ENCODE peak calls at places on chromosome 15, in ten cellular contexts. N is esophagus muscularis mucosa, L is GM23338, G is stomach, Z is breast epithelium, D is K562, W is transverse colon, M is GM12878, F is endothelial cell of umbilical vein, X is GM12891. A is an unnamed sample.

GRCh38 chr15:89647191-89647851 is 7.9 kb downstream of the KIF7 start:
- DNase-seq in N (no peak), L (peak), G (peak), Z (peak), D (peak), W (peak), M (no peak), F (peak), X (peak), A (peak)

GRCh38 chr15:61049934-61050333 is 179.2 kb downstream of the RORA start:
- DNase-seq in N (no peak), L (no peak), G (peak), Z (no peak), D (no peak), W (no peak), M (peak), F (no peak), X (no peak), A (no peak)

GRCh38 chr15:53910852-53911251 is 67.4 kb upstream of the UNC13C start:
- DNase-seq in N (no peak), L (no peak), G (peak), Z (no peak), D (no peak), W (no peak), M (no peak), F (no peak), X (no peak), A (no peak)

GRCh38 chr15:48571510-48571909 is 74.0 kb downstream of the FBN1 start:
- DNase-seq in N (no peak), L (no peak), G (no peak), Z (no peak), D (no peak), W (no peak), M (no peak), F (no peak), X (no peak), A (no peak)

GRCh38 chr15:100694381-100695012 is 92.1 kb downstream of the ASB7 start:
- DNase-seq in N (peak), L (no peak), G (no peak), Z (no peak), D (no peak), W (no peak), M (no peak), F (peak), X (no peak), A (no peak)

GRCh38 chr15:28273468-28273867 is 48.5 kb downstream of the HERC2 start:
- DNase-seq in N (no peak), L (peak), G (no peak), Z (no peak), D (no peak), W (no peak), M (no peak), F (peak), X (no peak), A (no peak)

GRCh38 chr15:84671211-84671610 is 13.2 kb upstream of the NMB start:
- DNase-seq in N (no peak), L (no peak), G (no peak), Z (no peak), D (no peak), W (no peak), M (no peak), F (no peak), X (no peak), A (no peak)

GRCh38 chr15:70636540-70637165 is 126.7 kb downstream of the UACA start:
- DNase-seq in N (no peak), L (peak), G (no peak), Z (no peak), D (no peak), W (no peak), M (no peak), F (peak), X (no peak), A (no peak)

GRCh38 chr15:59917504-59918157 is 86.5 kb upstream of the FOXB1 start:
- DNase-seq in N (no peak), L (peak), G (peak), Z (no peak), D (peak), W (peak), M (peak), F (peak), X (peak), A (peak)

GRCh38 chr15:93088981-93089854 is at the start of gene RGMA:
- DNase-seq in N (no peak), L (peak), G (no peak), Z (no peak), D (no peak), W (no peak), M (no peak), F (no peak), X (no peak), A (no peak)

GRCh38 chr15:31828594-31828993 is 201.7 kb upstream of the CHRNA7 start:
- DNase-seq in N (no peak), L (no peak), G (no peak), Z (no peak), D (no peak), W (no peak), M (no peak), F (no peak), X (no peak), A (no peak)

GRCh38 chr15:23447107-23447500 is at the start of gene GOLGA6L2:
- DNase-seq in N (no peak), L (peak), G (no peak), Z (no peak), D (peak), W (no peak), M (no peak), F (no peak), X (no peak), A (no peak)

GRCh38 chr15:70799667-70800450 is 36.5 kb upstream of the UACA start:
- DNase-seq in N (no peak), L (no peak), G (peak), Z (peak), D (no peak), W (no peak), M (no peak), F (peak), X (no peak), A (no peak)

GRCh38 chr15:85865070-85865684 is 70.5 kb upstream of the KLHL25 start:
- DNase-seq in N (no peak), L (peak), G (no peak), Z (no peak), D (peak), W (peak), M (no peak), F (peak), X (no peak), A (no peak)

GRCh38 chr15:56964182-56964581 is 45.7 kb downstream of the TCF12 start:
- DNase-seq in N (no peak), L (no peak), G (no peak), Z (no peak), D (no peak), W (no peak), M (peak), F (peak), X (no peak), A (no peak)

GRCh38 chr15:29789871-29790270 is 32.4 kb downstream of the TJP1 start:
- DNase-seq in N (no peak), L (no peak), G (no peak), Z (no peak), D (no peak), W (no peak), M (no peak), F (no peak), X (no peak), A (no peak)

DNA sequence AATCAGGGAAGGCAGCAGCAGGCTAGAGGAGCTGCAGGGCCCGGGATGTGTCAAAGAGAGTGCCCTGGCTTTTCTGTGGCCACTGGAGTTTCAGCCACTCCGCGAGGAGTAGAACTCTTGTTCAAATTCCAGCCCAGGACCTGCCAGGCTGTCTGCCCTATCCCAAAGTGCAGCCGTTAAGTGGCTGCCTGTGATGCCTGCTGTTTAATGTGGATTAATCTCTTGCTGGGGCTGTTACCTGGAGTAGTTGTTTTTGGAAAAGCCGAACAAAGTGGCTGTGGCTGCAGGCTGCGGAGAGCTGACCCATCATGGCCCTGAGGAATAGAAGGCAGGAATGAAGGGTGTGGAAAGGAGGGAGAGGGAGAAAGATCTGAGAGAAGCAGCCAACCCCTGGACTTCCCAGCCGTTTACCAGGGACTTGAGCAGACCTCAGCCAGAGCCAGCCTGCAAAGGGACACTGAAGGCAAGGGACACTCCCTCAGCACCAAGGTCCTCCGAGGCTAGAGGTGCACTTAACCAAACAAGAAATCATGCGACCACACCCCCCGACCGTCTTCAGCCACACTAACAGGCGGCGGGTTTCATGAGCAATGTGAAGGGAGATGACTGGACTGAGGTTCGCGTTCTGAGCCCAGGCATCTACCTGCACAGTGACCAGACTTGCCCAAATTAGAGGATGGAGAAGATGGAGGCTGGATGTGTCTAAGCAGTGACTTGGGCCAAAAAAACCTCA is 4.7 kb downstream of the CDAN1 start:
- DNase-seq in N (no peak), L (no peak), G (no peak), Z (no peak), D (no peak), W (no peak), M (no peak), F (no peak), X (no peak), A (no peak)
- TF ChIP-seq POLR2AphosphoS5 in N (no peak), L (no peak), G (no peak), Z (no peak), D (no peak), W (no peak), M (no peak), F (no peak), X (no peak), A (no peak)

GRCh38 chr15:91376016-91376415 is 276.0 kb downstream of the SV2B start:
- DNase-seq in N (no peak), L (no peak), G (no peak), Z (no peak), D (no peak), W (no peak), M (no peak), F (no peak), X (no peak), A (no peak)
- TF ChIP-seq POLR2AphosphoS5 in N (no peak), L (no peak), G (no peak), Z (no peak), D (no peak), W (no peak), M (no peak), F (no peak), X (no peak), A (no peak)

GRCh38 chr15:40106203-40107161 is 2.2 kb downstream of the BMF start:
- DNase-seq in N (no peak), L (peak), G (peak), Z (peak), D (peak), W (peak), M (peak), F (no peak), X (no peak), A (peak)
- TF ChIP-seq POLR2AphosphoS5 in N (peak), L (no peak), G (peak), Z (peak), D (peak), W (peak), M (peak), F (no peak), X (no peak), A (peak)

DNA sequence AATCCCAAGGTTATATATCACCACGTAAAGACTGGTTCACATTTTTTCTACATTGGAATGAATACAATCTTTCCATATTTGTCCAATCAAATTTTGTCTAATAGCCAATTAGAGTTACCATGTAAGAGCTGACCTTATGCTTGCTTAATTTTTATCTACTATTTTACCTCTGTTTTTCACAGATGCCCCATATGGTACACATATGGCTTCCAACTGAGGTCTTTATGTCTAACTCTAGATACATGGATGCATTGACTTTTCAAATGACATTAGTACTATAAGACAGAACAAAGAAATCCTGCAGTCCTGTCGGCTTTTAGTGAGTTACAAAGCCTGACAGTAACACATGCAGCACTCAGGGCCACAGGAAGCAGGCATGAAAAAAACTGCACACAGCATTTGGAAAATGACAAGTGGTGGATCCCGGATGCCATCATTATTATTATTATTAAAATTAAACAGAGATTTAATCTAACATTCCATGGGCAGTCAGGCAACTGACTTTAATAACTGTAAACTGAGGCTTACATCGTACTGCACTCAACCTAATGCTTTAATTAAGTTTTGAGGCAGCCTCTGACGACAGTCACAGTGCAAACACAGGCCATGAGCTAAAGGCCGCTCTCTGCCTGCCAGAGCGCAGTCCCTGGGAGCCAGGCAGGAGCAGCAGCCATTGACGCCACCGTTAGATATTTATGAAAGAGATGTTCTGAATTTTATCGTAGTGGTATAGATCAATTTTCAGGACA is 113.9 kb upstream of the TMCO5A start:
- DNase-seq in N (no peak), L (no peak), G (no peak), Z (no peak), D (no peak), W (no peak), M (no peak), F (no peak), X (no peak), A (no peak)
- TF ChIP-seq POLR2AphosphoS5 in N (no peak), L (no peak), G (no peak), Z (no peak), D (no peak), W (no peak), M (no peak), F (no peak), X (no peak), A (no peak)

DNA sequence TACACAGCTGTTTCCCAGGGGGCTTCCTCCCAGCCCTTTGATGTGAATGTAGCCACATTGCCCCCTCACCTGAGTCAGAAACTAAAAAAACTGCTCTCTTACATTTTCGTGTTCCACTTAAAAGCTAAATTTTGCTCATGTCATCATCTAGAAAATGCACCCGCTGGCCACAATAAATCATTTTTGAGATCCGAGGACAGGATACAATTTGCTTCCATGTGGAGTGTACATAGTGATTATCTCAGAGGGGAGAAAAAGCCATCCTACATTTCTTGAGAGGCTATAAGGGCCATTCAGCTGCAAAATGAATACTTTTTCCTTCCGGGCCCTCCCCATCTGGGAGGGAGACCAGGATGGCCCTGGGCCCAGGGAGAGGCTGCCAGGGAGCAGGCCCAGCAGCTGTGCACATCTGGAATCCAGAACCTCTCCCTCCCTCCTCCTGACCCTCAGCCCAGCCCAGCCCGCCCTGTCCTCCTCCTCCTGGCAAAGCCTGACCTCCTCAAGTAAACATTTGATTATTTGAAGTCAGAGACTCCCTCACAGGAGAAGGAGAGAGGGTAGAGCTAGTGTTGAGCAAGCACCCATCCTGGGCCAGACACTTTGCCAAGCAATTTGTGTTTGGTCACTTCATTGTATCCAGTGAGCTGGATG is 59.1 kb downstream of the CORO2B start:
- DNase-seq in N (no peak), L (no peak), G (peak), Z (no peak), D (no peak), W (peak), M (no peak), F (no peak), X (no peak), A (peak)
- TF ChIP-seq POLR2AphosphoS5 in N (peak), L (no peak), G (peak), Z (no peak), D (no peak), W (peak), M (no peak), F (no peak), X (no peak), A (peak)